ENCODE peak calls at places on chromosome 17, in nine cellular contexts. L, Q, R, N, A, V, X, H and O are unnamed samples.

GRCh38 chr17:9132291-9132690 is 111.0 kb downstream of the NTN1 start:
- DNase-seq in R (no peak), N (no peak), L (no peak), V (no peak), H (no peak), X (no peak), A (no peak), Q (no peak), O (no peak)

GRCh38 chr17:59490259-59490658 is 75.2 kb upstream of the DHX40 start:
- DNase-seq in Q (no peak), L (no peak), R (no peak), X (no peak), V (no peak), A (no peak), N (no peak), H (no peak), O (no peak)

GRCh38 chr17:52419256-52419655 is 260.7 kb upstream of the CA10 start:
- DNase-seq in A (no peak), R (no peak), L (no peak), X (no peak), Q (no peak), N (no peak), H (no peak), V (no peak), O (no peak)

GRCh38 chr17:73423806-73424205 is 112.0 kb upstream of the CDC42EP4 start:
- DNase-seq in H (no peak), L (no peak), V (no peak), N (no peak), Q (no peak), R (no peak), A (no peak), X (no peak), O (no peak)

GRCh38 chr17:20045476-20045875 is 36.3 kb downstream of the SPECC1 start:
- DNase-seq in H (no peak), L (no peak), Q (no peak), N (no peak), A (no peak), X (no peak), R (no peak), V (no peak), O (no peak)

GRCh38 chr17:48645639-48646182 is 19.6 kb upstream of the HOXB9 start:
- DNase-seq in N (no peak), L (no peak), H (no peak), V (no peak), A (no peak), X (no peak), Q (no peak), R (no peak), O (no peak)

GRCh38 chr17:4980644-4981216 is 6.7 kb downstream of the CAMTA2 start:
- DNase-seq in Q (peak), L (no peak), X (no peak), R (peak), V (peak), N (no peak), H (peak), A (peak), O (no peak)

GRCh38 chr17:10631048-10631700 is 25.9 kb downstream of the MYH3 start:
- DNase-seq in R (no peak), A (peak), Q (peak), H (peak), L (no peak), N (peak), X (no peak), V (peak), O (no peak)

GRCh38 chr17:75897076-75898019 is 597 bp upstream of the TRIM65 start:
- DNase-seq in H (peak), A (no peak), L (no peak), V (no peak), X (no peak), R (no peak), Q (no peak), N (no peak), O (no peak)

GRCh38 chr17:59337741-59338299 is 6.4 kb downstream of the YPEL2 start:
- DNase-seq in H (no peak), A (no peak), L (no peak), X (no peak), Q (no peak), R (no peak), N (no peak), V (no peak), O (no peak)

GRCh38 chr17:16463341-16464000 is 28.5 kb downstream of the LRRC75A start:
- DNase-seq in A (no peak), L (no peak), X (no peak), N (no peak), V (no peak), Q (peak), R (no peak), H (no peak), O (no peak)

GRCh38 chr17:59837362-59838195 is 55.2 kb downstream of the TUBD1 start:
- DNase-seq in V (peak), X (peak), A (peak), R (peak), L (no peak), N (no peak), H (peak), Q (peak), O (peak)